ENCODE peak calls at places on chromosomes 5 and 9, in nine cellular contexts. B, I, D, Z, Q, G, T, U and M are unnamed samples.

GRCh38 chr9:97511762-97512429 is 10.4 kb downstream of the TMOD1 start:
- DNase-seq in B (no peak), I (no peak), D (peak; percentile 59), Z (no peak), Q (no peak), G (no peak), T (no peak), U (no peak), M (no peak)

GRCh38 chr5:91352831-91353695 is 30.1 kb downstream of the ARRDC3 start:
- DNase-seq in B (no peak), I (no peak), D (no peak), Z (no peak), Q (no peak), G (no peak), T (no peak), U (no peak), M (no peak)

GRCh38 chr5:141779642-141780041 is 97.6 kb upstream of the ARAP3 start:
- DNase-seq in B (peak; percentile 65), I (no peak), D (no peak), Z (peak; percentile 52), Q (no peak), G (peak; percentile 26), T (no peak), U (no peak), M (no peak)

GRCh38 chr5:154444559-154445421 is 1.0 kb upstream of the SAP30L start:
- DNase-seq in B (no peak), I (peak; percentile 3), D (no peak), Z (peak; percentile 17), Q (peak; percentile 29), G (peak; percentile 5), T (peak; percentile 2), U (no peak), M (no peak)

GRCh38 chr9:129834489-129835127 is 467 bp downstream of the C9orf78 start:
- DNase-seq in B (no peak), I (no peak), D (no peak), Z (no peak), Q (peak; percentile 28), G (no peak), T (no peak), U (peak; percentile 52), M (no peak)

GRCh38 chr9:136619742-136620440 is 42.8 kb upstream of the EGFL7 start:
- DNase-seq in B (peak; percentile 85), I (no peak), D (no peak), Z (no peak), Q (no peak), G (peak; percentile 79), T (no peak), U (no peak), M (peak; percentile 61)

GRCh38 chr9:89410709-89411111 is 87.2 kb downstream of the SEMA4D start:
- DNase-seq in B (no peak), I (peak; percentile 57), D (no peak), Z (no peak), Q (no peak), G (no peak), T (no peak), U (no peak), M (no peak)

GRCh38 chr5:44860267-44860666 is 51.5 kb downstream of the MRPS30 start:
- DNase-seq in B (no peak), I (no peak), D (no peak), Z (no peak), Q (no peak), G (no peak), T (no peak), U (no peak), M (no peak)

GRCh38 chr5:157100140-157100679 is 8.6 kb downstream of the HAVCR2 start:
- DNase-seq in B (no peak), I (no peak), D (no peak), Z (no peak), Q (peak; percentile 30), G (peak; percentile 91), T (no peak), U (no peak), M (no peak)

GRCh38 chr9:36018755-36019720 is 17.7 kb upstream of the RECK start:
- DNase-seq in B (no peak), I (no peak), D (no peak), Z (no peak), Q (no peak), G (peak; percentile 64), T (no peak), U (no peak), M (no peak)

GRCh38 chr9:109456811-109457210 is 41.3 kb downstream of the PTPN3 start:
- DNase-seq in B (no peak), I (no peak), D (no peak), Z (no peak), Q (no peak), G (no peak), T (no peak), U (no peak), M (no peak)

GRCh38 chr5:72378636-72379289 is 58.6 kb downstream of the PTCD2 start:
- DNase-seq in B (no peak), I (no peak), D (peak; percentile 35), Z (no peak), Q (peak; percentile 36), G (peak; percentile 86), T (peak; percentile 37), U (no peak), M (no peak)

GRCh38 chr5:172594431-172594830 is 46.6 kb upstream of the NEURL1B start:
- DNase-seq in B (no peak), I (no peak), D (no peak), Z (no peak), Q (no peak), G (no peak), T (no peak), U (no peak), M (no peak)

GRCh38 chr9:34547960-34548603 is 25.3 kb upstream of the ENHO start:
- DNase-seq in B (peak; percentile 88), I (peak; percentile 30), D (no peak), Z (peak; percentile 82), Q (peak; percentile 80), G (peak; percentile 55), T (peak; percentile 84), U (no peak), M (peak; percentile 87)

GRCh38 chr9:101848485-101848919 is 110.1 kb upstream of the GRIN3A start:
- DNase-seq in B (no peak), I (no peak), D (peak; percentile 31), Z (no peak), Q (no peak), G (no peak), T (no peak), U (no peak), M (no peak)

GRCh38 chr9:97845130-97845529 is 7.9 kb upstream of the FOXE1 start:
- DNase-seq in B (no peak), I (no peak), D (no peak), Z (no peak), Q (peak; percentile 25), G (no peak), T (no peak), U (no peak), M (no peak)

GRCh38 chr5:140146523-140146842 is 20.7 kb downstream of the IGIP start:
- DNase-seq in B (no peak), I (no peak), D (no peak), Z (no peak), Q (no peak), G (no peak), T (no peak), U (no peak), M (no peak)